ENCODE peak calls at places on chromosomes 3 and 15, in six cellular contexts. N, B, T, F, X and L are unnamed samples.

GRCh38 chr3:22361465-22361864 is 610.5 kb upstream of the ZNF385D start:
- DNase-seq in F (no peak), T (no peak), B (peak), N (no peak), X (no peak), L (no peak)

GRCh38 chr3:179837374-179837773 is 184.5 kb downstream of the USP13 start:
- DNase-seq in B (peak), N (no peak), X (no peak), F (no peak), T (no peak), L (no peak)

GRCh38 chr3:71990545-71990944 is 205.6 kb upstream of the PROK2 start:
- DNase-seq in T (no peak), X (no peak), B (no peak), N (no peak), F (no peak), L (no peak)

GRCh38 chr3:102132370-102132769 is 283.1 kb downstream of the NFKBIZ start:
- DNase-seq in T (no peak), X (no peak), N (no peak), F (no peak), B (no peak), L (no peak)

GRCh38 chr3:174159629-174160028 is 699.5 kb upstream of the NAALADL2 start:
- DNase-seq in F (no peak), X (no peak), N (no peak), T (no peak), B (no peak), L (no peak)

GRCh38 chr3:185943363-185944106 is 5.7 kb upstream of the TRA2B start:
- DNase-seq in T (peak), B (peak), F (peak), X (peak), N (peak), L (peak)

GRCh38 chr15:73683624-73684536 is at the start of gene CD276:
- DNase-seq in B (peak), T (no peak), X (peak), N (no peak), F (peak), L (peak)

GRCh38 chr3:107845355-107846281 is 245.2 kb downstream of the CD47 start:
- DNase-seq in N (no peak), T (no peak), B (peak), X (no peak), F (no peak), L (no peak)

GRCh38 chr3:14620512-14620911 is 31.1 kb upstream of the CCDC174 start:
- DNase-seq in T (no peak), B (no peak), N (no peak), X (no peak), F (no peak), L (no peak)

GRCh38 chr3:140499114-140499757 is 178.6 kb upstream of the TRIM42 start:
- DNase-seq in T (no peak), X (no peak), B (peak), N (no peak), F (no peak), L (no peak)

GRCh38 chr15:79572691-79573340 is 140.7 kb downstream of the MINAR1 start:
- DNase-seq in B (no peak), T (no peak), X (no peak), F (no peak), N (no peak), L (no peak)

GRCh38 chr15:62658498-62658897 is 384.0 kb upstream of the TPM1 start:
- DNase-seq in F (no peak), N (no peak), X (no peak), B (peak), T (no peak), L (no peak)

GRCh38 chr15:71629761-71630499 is 180.4 kb upstream of the NR2E3 start:
- DNase-seq in T (no peak), N (no peak), X (no peak), B (peak), F (no peak), L (no peak)

GRCh38 chr15:73268457-73268856 is 100.3 kb downstream of the HCN4 start:
- DNase-seq in T (no peak), F (no peak), X (no peak), B (no peak), N (no peak), L (no peak)

GRCh38 chr15:75666823-75667501 is 19.2 kb downstream of the SNX33 start:
- DNase-seq in T (no peak), N (no peak), B (peak), X (no peak), F (no peak), L (peak)

GRCh38 chr15:33007295-33007855 is 187.1 kb downstream of the FMN1 start:
- DNase-seq in N (no peak), X (no peak), B (peak), T (no peak), F (no peak), L (no peak)

GRCh38 chr3:23824699-23825444 is 19.1 kb downstream of the UBE2E1 start:
- DNase-seq in X (no peak), F (no peak), B (no peak), N (no peak), T (no peak), L (no peak)

GRCh38 chr3:184156522-184156955 is 1.4 kb downstream of the DVL3 start:
- DNase-seq in N (no peak), X (peak), T (no peak), F (peak), B (peak), L (peak)